ENCODE peak calls at places on chromosomes 6 and 20, in seven cellular contexts. One of them, this sample, is unnamed. For H3K36me3, the result is how much of the 10 kb centered on the place peaks cover.

GRCh38 chr6:138403324-138403800 is 661 bp upstream of the HEBP2 start:
- DNase-seq in GM12878: no peak
- DNase-seq in lower lobe of right lung: peak
- DNase-seq in fibroblast of lung: peak
- DNase-seq in cardiac muscle cell: peak
- DNase-seq in left ventricle myocardium inferior: peak
- DNase-seq in IMR-90: no peak
- DNase-seq in this sample: peak

GRCh38 chr6:102381203-102381602 is 987.7 kb downstream of the GRIK2 start:
- DNase-seq in GM12878: no peak
- DNase-seq in cardiac muscle cell: no peak
- DNase-seq in fibroblast of lung: no peak
- DNase-seq in lower lobe of right lung: no peak
- DNase-seq in IMR-90: no peak
- DNase-seq in left ventricle myocardium inferior: no peak
- DNase-seq in this sample: no peak

GRCh38 chr6:168896321-168896720 is 357.3 kb downstream of the THBS2 start:
- DNase-seq in left ventricle myocardium inferior: no peak
- DNase-seq in GM12878: no peak
- DNase-seq in fibroblast of lung: no peak
- DNase-seq in IMR-90: no peak
- DNase-seq in lower lobe of right lung: no peak
- DNase-seq in cardiac muscle cell: no peak
- DNase-seq in this sample: no peak

GRCh38 chr20:57061058-57061900 is 205.2 kb downstream of the BMP7 start:
- DNase-seq in IMR-90: no peak
- DNase-seq in cardiac muscle cell: peak
- DNase-seq in left ventricle myocardium inferior: no peak
- DNase-seq in fibroblast of lung: no peak
- DNase-seq in lower lobe of right lung: no peak
- DNase-seq in GM12878: no peak
- DNase-seq in this sample: peak

GRCh38 chr6:12420626-12421025 is 130.5 kb downstream of the EDN1 start:
- DNase-seq in GM12878: no peak
- DNase-seq in cardiac muscle cell: no peak
- DNase-seq in IMR-90: peak
- DNase-seq in fibroblast of lung: no peak
- DNase-seq in lower lobe of right lung: no peak
- DNase-seq in left ventricle myocardium inferior: no peak
- DNase-seq in this sample: no peak

GRCh38 chr20:20549699-20550098 is 162.7 kb downstream of the RALGAPA2 start:
- DNase-seq in left ventricle myocardium inferior: no peak
- DNase-seq in fibroblast of lung: peak
- DNase-seq in IMR-90: peak
- DNase-seq in GM12878: no peak
- DNase-seq in cardiac muscle cell: no peak
- DNase-seq in lower lobe of right lung: no peak
- DNase-seq in this sample: no peak

GRCh38 chr6:19465240-19465639 is 371.9 kb upstream of the ID4 start:
- DNase-seq in lower lobe of right lung: no peak
- DNase-seq in cardiac muscle cell: no peak
- DNase-seq in left ventricle myocardium inferior: no peak
- DNase-seq in fibroblast of lung: peak
- DNase-seq in GM12878: no peak
- DNase-seq in IMR-90: no peak
- DNase-seq in this sample: no peak

GRCh38 chr6:152270301-152270925 is 366.7 kb downstream of the SYNE1 start:
- DNase-seq in fibroblast of lung: peak
- DNase-seq in cardiac muscle cell: no peak
- DNase-seq in GM12878: no peak
- DNase-seq in IMR-90: peak
- DNase-seq in left ventricle myocardium inferior: no peak
- DNase-seq in lower lobe of right lung: no peak
- DNase-seq in this sample: no peak

GRCh38 chr6:69732640-69733039 is 64.2 kb downstream of the LMBRD1 start:
- DNase-seq in GM12878: peak
- DNase-seq in IMR-90: no peak
- DNase-seq in fibroblast of lung: peak
- DNase-seq in cardiac muscle cell: no peak
- DNase-seq in left ventricle myocardium inferior: no peak
- DNase-seq in lower lobe of right lung: no peak
- DNase-seq in this sample: no peak

GRCh38 chr20:59726196-59726595 is 121.9 kb downstream of the PHACTR3 start:
- DNase-seq in lower lobe of right lung: no peak
- DNase-seq in IMR-90: no peak
- DNase-seq in cardiac muscle cell: no peak
- DNase-seq in left ventricle myocardium inferior: no peak
- DNase-seq in fibroblast of lung: no peak
- DNase-seq in GM12878: no peak
- DNase-seq in this sample: no peak

GRCh38 chr20:25418779-25419178 is 11.3 kb downstream of the GINS1 start:
- DNase-seq in left ventricle myocardium inferior: no peak
- DNase-seq in lower lobe of right lung: no peak
- DNase-seq in fibroblast of lung: no peak
- DNase-seq in GM12878: no peak
- DNase-seq in cardiac muscle cell: no peak
- DNase-seq in IMR-90: peak
- DNase-seq in this sample: no peak

GRCh38 chr6:37741757-37742400 is 44.2 kb upstream of the MDGA1 start:
- DNase-seq in lower lobe of right lung: no peak
- DNase-seq in left ventricle myocardium inferior: peak
- DNase-seq in cardiac muscle cell: peak
- DNase-seq in IMR-90: no peak
- DNase-seq in GM12878: no peak
- DNase-seq in fibroblast of lung: no peak
- DNase-seq in this sample: peak

GRCh38 chr6:82208914-82209313 is 38.6 kb downstream of the IBTK start:
- DNase-seq in left ventricle myocardium inferior: no peak
- DNase-seq in fibroblast of lung: no peak
- DNase-seq in GM12878: no peak
- DNase-seq in cardiac muscle cell: no peak
- DNase-seq in IMR-90: no peak
- DNase-seq in lower lobe of right lung: no peak
- DNase-seq in this sample: no peak

GRCh38 chr6:127420558-127420957 is 38.6 kb downstream of the KIAA0408 start:
- DNase-seq in IMR-90: peak
- DNase-seq in GM12878: peak
- DNase-seq in lower lobe of right lung: no peak
- DNase-seq in cardiac muscle cell: peak
- DNase-seq in left ventricle myocardium inferior: peak
- DNase-seq in fibroblast of lung: peak
- DNase-seq in this sample: peak
- H3K27ac ChIP-seq in IMR-90: no peak
- H3K27ac ChIP-seq in GM12878: no peak
- H3K27ac ChIP-seq in lower lobe of right lung: no peak
- H3K27ac ChIP-seq in cardiac muscle cell: no peak
- H3K27ac ChIP-seq in left ventricle myocardium inferior: no peak
- H3K27ac ChIP-seq in fibroblast of lung: no peak
- H3K27ac ChIP-seq in this sample: peak

DNA sequence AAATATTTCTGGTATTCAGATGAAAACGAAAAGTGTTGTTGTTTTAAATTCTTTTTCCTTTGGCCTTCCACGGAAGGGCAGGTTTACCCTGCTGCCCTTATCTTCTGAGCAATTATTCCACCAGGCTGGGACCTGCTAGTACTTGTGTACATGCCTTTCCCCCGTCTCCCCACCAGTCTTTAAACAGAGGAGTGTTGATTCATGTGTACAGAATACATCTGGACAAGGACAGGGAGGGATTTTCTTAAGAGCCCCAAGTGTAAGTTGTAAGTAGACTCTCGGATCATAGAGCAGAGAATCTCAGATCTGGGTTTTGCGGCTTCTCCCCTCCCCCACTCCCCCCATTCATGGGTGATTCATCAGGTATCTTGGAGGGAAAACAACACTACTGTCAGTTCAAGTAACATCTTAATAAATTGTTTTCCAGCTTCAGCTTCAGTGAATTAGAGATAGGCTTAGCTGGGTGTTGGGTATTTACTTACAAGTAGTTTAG is 81.3 kb downstream of the RTN4IP1 start:
- DNase-seq in cardiac muscle cell: peak
- DNase-seq in left ventricle myocardium inferior: no peak
- DNase-seq in fibroblast of lung: peak
- DNase-seq in lower lobe of right lung: no peak
- DNase-seq in IMR-90: peak
- DNase-seq in GM12878: no peak
- DNase-seq in this sample: peak
- TF ChIP-seq CTCF in cardiac muscle cell: no peak
- TF ChIP-seq CTCF in left ventricle myocardium inferior: no peak
- TF ChIP-seq CTCF in fibroblast of lung: no peak
- TF ChIP-seq CTCF in lower lobe of right lung: no peak
- TF ChIP-seq CTCF in IMR-90: no peak
- TF ChIP-seq CTCF in GM12878: no peak
- TF ChIP-seq CTCF in this sample: peak

GRCh38 chr20:49824206-49824605 is 11.6 kb downstream of the SLC9A8 start:
- DNase-seq in fibroblast of lung: no peak
- DNase-seq in left ventricle myocardium inferior: no peak
- DNase-seq in cardiac muscle cell: no peak
- DNase-seq in lower lobe of right lung: no peak
- DNase-seq in GM12878: no peak
- DNase-seq in IMR-90: peak
- DNase-seq in this sample: no peak

GRCh38 chr20:49821850-49822249 is 9.2 kb downstream of the SLC9A8 start:
- DNase-seq in fibroblast of lung: peak
- DNase-seq in left ventricle myocardium inferior: no peak
- DNase-seq in IMR-90: peak
- DNase-seq in cardiac muscle cell: no peak
- DNase-seq in GM12878: no peak
- DNase-seq in lower lobe of right lung: no peak
- DNase-seq in this sample: no peak

GRCh38 chr20:49821381-49821780 is 8.8 kb downstream of the SLC9A8 start:
- DNase-seq in cardiac muscle cell: no peak
- DNase-seq in GM12878: no peak
- DNase-seq in IMR-90: no peak
- DNase-seq in fibroblast of lung: no peak
- DNase-seq in left ventricle myocardium inferior: no peak
- DNase-seq in lower lobe of right lung: no peak
- DNase-seq in this sample: no peak

GRCh38 chr20:49825521-49826033 is 12.9 kb downstream of the SLC9A8 start:
- DNase-seq in cardiac muscle cell: no peak
- DNase-seq in GM12878: no peak
- DNase-seq in left ventricle myocardium inferior: no peak
- DNase-seq in IMR-90: no peak
- DNase-seq in lower lobe of right lung: peak
- DNase-seq in fibroblast of lung: no peak
- DNase-seq in this sample: peak

DNA sequence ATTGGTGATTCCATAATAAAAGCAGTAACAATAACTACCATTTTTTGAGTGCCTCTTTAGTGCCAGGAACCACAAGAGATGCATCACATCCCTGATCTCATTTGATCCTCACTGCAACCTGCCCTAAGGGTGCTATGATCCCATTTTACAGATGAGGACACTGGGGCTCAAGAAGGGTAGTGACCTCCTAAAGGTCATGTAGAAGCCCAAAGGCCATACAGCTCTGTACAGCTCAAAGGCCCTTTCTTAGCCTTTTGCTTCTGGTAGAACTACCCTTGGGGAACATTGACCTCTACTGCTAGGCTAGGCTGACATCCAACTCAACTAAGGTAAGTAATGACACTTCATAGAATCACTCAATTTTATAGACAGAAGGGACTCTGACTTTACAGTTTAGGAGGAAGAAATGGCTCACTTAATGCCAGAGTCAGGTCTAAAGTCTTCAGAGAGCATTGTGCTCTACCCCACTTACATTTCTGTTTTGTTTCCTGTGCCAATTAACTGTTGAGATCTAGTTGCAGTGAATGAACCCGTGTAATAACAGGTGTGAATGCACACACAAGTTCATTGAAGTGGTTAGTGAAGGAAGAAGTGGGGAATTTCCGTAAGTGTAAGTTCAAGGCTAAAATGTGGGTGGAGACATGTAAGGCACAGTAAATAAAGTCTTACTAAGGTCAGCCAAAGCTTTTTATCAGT is 10.7 kb downstream of the SLC9A8 start:
- DNase-seq in IMR-90: no peak
- DNase-seq in lower lobe of right lung: no peak
- DNase-seq in GM12878: peak
- DNase-seq in left ventricle myocardium inferior: no peak
- DNase-seq in fibroblast of lung: no peak
- DNase-seq in cardiac muscle cell: no peak
- DNase-seq in this sample: no peak
- H3K36me3 ChIP-seq in IMR-90: under half
- H3K36me3 ChIP-seq in lower lobe of right lung: half or more
- H3K36me3 ChIP-seq in GM12878: under half
- H3K36me3 ChIP-seq in left ventricle myocardium inferior: half or more
- H3K36me3 ChIP-seq in fibroblast of lung: under half
- H3K36me3 ChIP-seq in cardiac muscle cell: under half
- H3K36me3 ChIP-seq in this sample: under half

GRCh38 chr20:63836335-63837133 is 5.5 kb upstream of the ZBTB46 start:
- DNase-seq in IMR-90: no peak
- DNase-seq in cardiac muscle cell: no peak
- DNase-seq in lower lobe of right lung: no peak
- DNase-seq in fibroblast of lung: no peak
- DNase-seq in GM12878: no peak
- DNase-seq in left ventricle myocardium inferior: no peak
- DNase-seq in this sample: no peak

GRCh38 chr20:63834545-63834880 is 3.4 kb upstream of the ZBTB46 start:
- DNase-seq in lower lobe of right lung: no peak
- DNase-seq in GM12878: no peak
- DNase-seq in left ventricle myocardium inferior: no peak
- DNase-seq in cardiac muscle cell: no peak
- DNase-seq in IMR-90: no peak
- DNase-seq in fibroblast of lung: no peak
- DNase-seq in this sample: no peak

GRCh38 chr20:63835031-63835858 is 4.2 kb upstream of the ZBTB46 start:
- DNase-seq in GM12878: no peak
- DNase-seq in fibroblast of lung: peak
- DNase-seq in IMR-90: peak
- DNase-seq in lower lobe of right lung: peak
- DNase-seq in left ventricle myocardium inferior: peak
- DNase-seq in cardiac muscle cell: peak
- DNase-seq in this sample: peak

GRCh38 chr20:63831696-63832686 is 927 bp upstream of the ZBTB46 start:
- DNase-seq in cardiac muscle cell: peak
- DNase-seq in lower lobe of right lung: no peak
- DNase-seq in left ventricle myocardium inferior: peak
- DNase-seq in fibroblast of lung: no peak
- DNase-seq in IMR-90: no peak
- DNase-seq in GM12878: no peak
- DNase-seq in this sample: peak

DNA sequence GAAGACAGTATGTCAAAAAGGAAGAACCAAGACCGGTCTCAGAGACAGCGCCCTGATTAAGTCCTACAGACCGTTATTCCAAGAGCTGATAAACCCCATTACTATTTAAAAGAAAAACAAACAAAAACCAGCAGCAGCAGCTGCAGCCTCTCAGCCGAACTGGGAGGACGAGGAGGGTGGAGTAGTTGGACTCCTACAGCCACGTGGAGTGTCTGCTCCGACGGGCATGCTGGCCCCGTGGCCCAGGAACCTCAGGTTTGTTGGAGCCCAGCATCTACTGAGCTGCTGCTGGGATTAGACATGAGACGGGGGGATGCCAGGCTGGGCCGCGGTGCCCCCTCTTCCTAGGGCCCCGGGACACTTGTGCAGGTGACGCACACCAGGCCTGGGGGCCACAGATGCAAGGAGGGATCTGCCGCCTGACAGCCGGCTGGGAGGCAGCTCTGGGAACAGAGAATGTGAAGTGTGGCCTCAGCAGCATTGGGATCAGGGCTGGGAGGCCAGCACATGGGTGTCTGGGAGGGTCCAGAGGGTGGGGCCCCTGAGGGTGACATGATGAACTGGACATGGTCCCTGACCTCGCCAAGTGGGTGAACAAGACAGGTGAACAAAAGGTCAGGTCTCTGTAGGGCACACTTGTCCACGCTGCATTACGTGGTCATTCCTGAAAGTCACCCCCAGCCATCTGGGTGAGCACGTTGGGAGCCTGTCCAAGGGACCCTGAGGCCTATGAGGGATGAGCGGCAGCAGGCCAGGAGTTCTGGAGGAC is 2.9 kb upstream of the ZBTB46 start:
- DNase-seq in GM12878: no peak
- DNase-seq in lower lobe of right lung: no peak
- DNase-seq in fibroblast of lung: peak
- DNase-seq in IMR-90: peak
- DNase-seq in cardiac muscle cell: no peak
- DNase-seq in left ventricle myocardium inferior: no peak
- DNase-seq in this sample: no peak
- H3K27ac ChIP-seq in GM12878: no peak
- H3K27ac ChIP-seq in lower lobe of right lung: peak
- H3K27ac ChIP-seq in fibroblast of lung: peak
- H3K27ac ChIP-seq in IMR-90: peak
- H3K27ac ChIP-seq in cardiac muscle cell: peak
- H3K27ac ChIP-seq in left ventricle myocardium inferior: peak
- H3K27ac ChIP-seq in this sample: no peak

This sample was measured in endodermal cell.